ENCODE peak calls at places on chromosomes 4 and X, in eight cellular contexts. R is colonic mucosa, Y is GM23338, N is GM13977, T is gastrocnemius medialis, C is lower lobe of right lung, Z is glutamatergic neuron, Q is breast epithelium. K is an unnamed sample.

GRCh38 chr4:105598044-105598443 is 45.6 kb downstream of the ARHGEF38 start:
- DNase-seq in R (peak; percentile 56), Q (no peak), Z (no peak), N (no peak), Y (no peak), C (no peak), T (no peak), K (no peak)

GRCh38 chr4:181569553-181569952 is 673.6 kb upstream of the TENM3 start:
- DNase-seq in C (no peak), Q (no peak), Z (no peak), Y (peak; percentile 62), R (no peak), N (peak; percentile 51), T (no peak), K (no peak)

GRCh38 chr4:126106658-126107057 is 791.9 kb downstream of the FAT4 start:
- DNase-seq in R (no peak), N (no peak), C (no peak), Y (peak; percentile 72), Q (no peak), T (no peak), Z (no peak), K (no peak)

GRCh38 chrX:155956649-155957048 is 40.8 kb upstream of the IL9R start:
- DNase-seq in C (no peak), T (no peak), R (no peak), Z (no peak), Y (no peak), N (no peak), Q (no peak), K (no peak)

GRCh38 chrX:131763674-131764073 is 219.8 kb downstream of the OR13H1 start:
- DNase-seq in Y (no peak), T (no peak), N (peak; percentile 36), R (peak; percentile 89), Z (no peak), C (no peak), Q (peak; percentile 91), K (no peak)

GRCh38 chrX:129843459-129844306 is at the start of gene ZDHHC9:
- DNase-seq in Z (peak; percentile 88), Y (peak; percentile 90), N (peak; percentile 90), T (peak; percentile 77), Q (peak; percentile 69), C (peak; percentile 90), R (peak; percentile 89), K (peak; percentile 81)

GRCh38 chr4:56619160-56619559 is 61.9 kb downstream of the HOPX start:
- DNase-seq in N (no peak), Z (no peak), T (no peak), Q (no peak), R (no peak), Y (peak; percentile 13), C (no peak), K (no peak)

GRCh38 chrX:48472851-48473717 is 2.9 kb upstream of the FTSJ1 start:
- DNase-seq in T (no peak), N (no peak), Y (peak; percentile 40), R (no peak), C (no peak), Z (no peak), Q (no peak), K (no peak)

GRCh38 chr4:78032446-78032845 is 24.7 kb upstream of the FRAS1 start:
- DNase-seq in Z (no peak), Y (peak; percentile 55), R (no peak), Q (no peak), N (no peak), C (no peak), T (no peak), K (no peak)

GRCh38 chr4:149168645-149169044 is 647.0 kb downstream of the IQCM start:
- DNase-seq in N (no peak), T (no peak), Q (no peak), Y (no peak), C (no peak), R (no peak), Z (no peak), K (no peak)

GRCh38 chr4:128768373-128768996 is 41.0 kb upstream of the JADE1 start:
- DNase-seq in Y (no peak), Z (no peak), R (no peak), C (no peak), Q (no peak), N (no peak), T (no peak), K (no peak)

GRCh38 chr4:8010618-8011017 is 71.0 kb upstream of the AFAP1 start:
- DNase-seq in R (peak; percentile 45), Q (no peak), T (no peak), C (no peak), Z (peak; percentile 78), Y (no peak), N (no peak), K (peak; percentile 73)

GRCh38 chr4:86600007-86600653 is 6.0 kb downstream of the PTPN13 start:
- DNase-seq in Y (no peak), Q (no peak), N (no peak), T (no peak), C (no peak), R (no peak), Z (no peak), K (no peak)

GRCh38 chr4:4507923-4508322 is 33.9 kb downstream of the STX18 start:
- DNase-seq in R (no peak), N (peak; percentile 20), Q (no peak), T (no peak), Z (no peak), C (no peak), Y (peak; percentile 39), K (no peak)

GRCh38 chr4:87502580-87503238 is 26.5 kb downstream of the SPARCL1 start:
- DNase-seq in Z (no peak), Q (no peak), Y (no peak), R (no peak), N (no peak), C (no peak), T (no peak), K (no peak)

GRCh38 chrX:103817502-103817901 is 14.6 kb downstream of the RAB9B start:
- DNase-seq in N (peak; percentile 32), Y (peak; percentile 63), T (no peak), C (no peak), R (peak; percentile 41), Z (no peak), Q (no peak), K (peak; percentile 59)

GRCh38 chrX:107818900-107819521 is 6.7 kb upstream of the MID2 start:
- DNase-seq in N (no peak), T (no peak), R (no peak), Q (no peak), Y (peak; percentile 2), Z (no peak), C (no peak), K (no peak)

GRCh38 chr4:164012396-164013027 is 518.0 kb downstream of the TMA16 start:
- DNase-seq in Y (peak; percentile 84), Q (no peak), N (peak; percentile 5), C (no peak), T (no peak), Z (peak; percentile 70), R (no peak), K (peak; percentile 50)
- TF ChIP-seq CTCF in Y (peak; percentile 95), Q (no peak), N (peak; percentile 57), C (no peak), T (no peak), Z (peak; percentile 52), R (no peak), K (peak; percentile 79)

DNA sequence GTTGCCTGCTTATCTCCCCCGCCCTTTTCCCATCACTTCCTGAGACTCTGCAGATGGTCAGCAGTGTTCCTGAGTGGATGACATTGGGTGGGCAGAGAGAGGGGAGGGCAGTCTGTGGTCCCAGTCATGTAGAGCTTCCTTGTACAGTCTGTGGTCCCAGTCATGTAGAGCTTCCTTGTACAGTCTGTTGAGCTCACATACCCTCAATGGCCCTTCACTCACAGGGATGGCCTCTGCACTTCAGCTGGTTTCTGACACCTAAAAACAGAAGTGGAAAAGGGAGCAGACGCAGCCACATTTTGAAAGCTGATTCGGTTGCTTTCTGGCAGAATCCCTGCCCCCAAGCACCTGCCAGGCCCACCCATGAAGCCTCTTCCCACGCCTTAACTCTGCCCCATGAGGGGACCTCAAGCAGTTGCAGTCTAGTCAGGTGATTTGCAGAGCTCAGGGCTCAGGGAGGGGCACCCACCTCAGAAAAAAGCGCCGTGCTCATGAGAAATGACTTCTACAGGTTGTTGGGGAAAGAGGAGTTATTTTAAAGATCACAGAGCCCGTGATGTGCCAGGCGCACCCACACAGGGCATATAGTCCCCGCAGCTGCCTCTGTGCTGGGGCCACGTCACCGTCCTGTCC is 3.6 kb upstream of the TMEM271 start:
- DNase-seq in Z (no peak), T (no peak), Y (peak; percentile 52), C (no peak), Q (no peak), N (no peak), R (no peak), K (no peak)
- TF ChIP-seq CTCF in Z (no peak), T (no peak), Y (no peak), C (no peak), Q (no peak), N (no peak), R (no peak), K (no peak)

GRCh38 chr4:26857278-26858034 is 3.2 kb upstream of the STIM2 start:
- DNase-seq in N (peak; percentile 91), T (peak; percentile 66), R (peak; percentile 88), Q (peak; percentile 90), C (peak; percentile 94), Y (peak; percentile 90), Z (peak; percentile 85), K (peak; percentile 64)
- TF ChIP-seq CTCF in N (no peak), T (no peak), R (no peak), Q (no peak), C (no peak), Y (no peak), Z (no peak), K (no peak)

GRCh38 chr4:143375326-143376073 is 38.8 kb downstream of the GAB1 start:
- DNase-seq in R (peak; percentile 47), N (no peak), T (no peak), Y (peak; percentile 65), C (no peak), Z (peak; percentile 27), Q (no peak), K (no peak)
- TF ChIP-seq CTCF in R (peak; percentile 21), N (peak; percentile 71), T (peak; percentile 38), Y (peak; percentile 70), C (peak; percentile 44), Z (no peak), Q (no peak), K (peak; percentile 37)

DNA sequence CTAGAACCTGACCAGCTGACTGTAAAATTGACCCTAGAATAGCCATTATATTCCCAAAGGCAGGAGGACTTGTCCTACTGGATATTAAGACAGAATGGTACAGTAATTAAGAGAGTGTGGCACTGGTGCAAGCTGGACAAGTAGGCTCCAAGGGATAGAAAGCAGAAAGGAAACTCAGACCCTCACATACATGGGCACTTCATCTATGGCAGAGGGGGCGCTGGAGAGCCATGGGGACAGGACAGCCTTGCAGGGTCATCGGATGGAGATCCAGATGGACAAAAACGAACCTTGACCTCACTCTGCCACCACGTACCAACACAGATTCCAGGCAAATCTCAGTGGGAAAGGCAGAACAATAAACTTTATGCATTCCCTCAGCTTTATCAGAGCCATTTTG is 40.6 kb downstream of the GAB3 start:
- DNase-seq in Y (peak; percentile 20), T (no peak), Z (no peak), R (no peak), C (no peak), Q (no peak), N (no peak), K (no peak)
- TF ChIP-seq CTCF in Y (peak; percentile 63), T (no peak), Z (no peak), R (no peak), C (no peak), Q (no peak), N (no peak), K (no peak)